ENCODE peak calls at places on chromosomes 11 and 22, in five cellular contexts. One of them, this sample, is unnamed.

GRCh38 chr11:63768232-63769043 is at the start of gene ZFTA:
- DNase-seq in GM12891: peak
- DNase-seq in HepG2: no peak
- DNase-seq in K562: peak
- DNase-seq in H1: peak
- DNase-seq in this sample: peak

GRCh38 chr11:20388096-20389055 is 860 bp downstream of the PRMT3 start:
- DNase-seq in GM12891: no peak
- DNase-seq in HepG2: peak
- DNase-seq in K562: no peak
- DNase-seq in H1: no peak
- DNase-seq in this sample: peak

GRCh38 chr11:75351541-75352416 is at the start of gene ARRB1:
- DNase-seq in GM12891: no peak
- DNase-seq in HepG2: peak
- DNase-seq in K562: peak
- DNase-seq in H1: peak
- DNase-seq in this sample: no peak

GRCh38 chr11:76807206-76807875 is 24.2 kb downstream of the TSKU start:
- DNase-seq in GM12891: peak
- DNase-seq in HepG2: peak
- DNase-seq in K562: peak
- DNase-seq in H1: peak
- DNase-seq in this sample: peak

GRCh38 chr11:11722861-11723260 is 101.1 kb upstream of the GALNT18 start:
- DNase-seq in GM12891: no peak
- DNase-seq in HepG2: no peak
- DNase-seq in K562: no peak
- DNase-seq in H1: no peak
- DNase-seq in this sample: no peak

GRCh38 chr11:87022738-87023137 is 15.0 kb upstream of the TMEM135 start:
- DNase-seq in GM12891: no peak
- DNase-seq in HepG2: no peak
- DNase-seq in K562: no peak
- DNase-seq in H1: no peak
- DNase-seq in this sample: no peak

GRCh38 chr11:75879737-75880136 is 64.7 kb downstream of the UVRAG start:
- DNase-seq in GM12891: no peak
- DNase-seq in HepG2: no peak
- DNase-seq in K562: no peak
- DNase-seq in H1: no peak
- DNase-seq in this sample: no peak

GRCh38 chr11:101342307-101342706 is 212.7 kb upstream of the PGR start:
- DNase-seq in GM12891: no peak
- DNase-seq in HepG2: no peak
- DNase-seq in K562: no peak
- DNase-seq in H1: no peak
- DNase-seq in this sample: no peak

GRCh38 chr11:82899191-82899820 is 924 bp downstream of the PRCP start:
- DNase-seq in GM12891: no peak
- DNase-seq in HepG2: peak
- DNase-seq in K562: no peak
- DNase-seq in H1: no peak
- DNase-seq in this sample: no peak

GRCh38 chr22:17403906-17404305 is 34.6 kb downstream of the CECR2 start:
- DNase-seq in GM12891: no peak
- DNase-seq in HepG2: no peak
- DNase-seq in K562: no peak
- DNase-seq in H1: no peak
- DNase-seq in this sample: no peak

GRCh38 chr11:35059040-35059439 is 79.9 kb upstream of the CD44 start:
- DNase-seq in GM12891: no peak
- DNase-seq in HepG2: no peak
- DNase-seq in K562: no peak
- DNase-seq in H1: no peak
- DNase-seq in this sample: no peak

GRCh38 chr11:11409916-11410315 is 56.9 kb upstream of the CSNK2A3 start:
- DNase-seq in GM12891: no peak
- DNase-seq in HepG2: no peak
- DNase-seq in K562: no peak
- DNase-seq in H1: no peak
- DNase-seq in this sample: no peak

GRCh38 chr11:70019576-70020011 is 58.5 kb upstream of the ANO1 start:
- DNase-seq in GM12891: no peak
- DNase-seq in HepG2: no peak
- DNase-seq in K562: no peak
- DNase-seq in H1: no peak
- DNase-seq in this sample: no peak

GRCh38 chr22:22478450-22478849 is 30.1 kb downstream of the ZNF280B start:
- DNase-seq in GM12891: no peak
- DNase-seq in HepG2: no peak
- DNase-seq in K562: peak
- DNase-seq in H1: no peak
- DNase-seq in this sample: no peak

GRCh38 chr11:68373810-68374501 is 61.6 kb downstream of the LRP5 start:
- DNase-seq in GM12891: no peak
- DNase-seq in HepG2: peak
- DNase-seq in K562: no peak
- DNase-seq in H1: no peak
- DNase-seq in this sample: no peak

GRCh38 chr11:126145954-126146353 is 65.5 kb downstream of the RPUSD4 start:
- DNase-seq in GM12891: no peak
- DNase-seq in HepG2: no peak
- DNase-seq in K562: no peak
- DNase-seq in H1: no peak
- DNase-seq in this sample: no peak

GRCh38 chr22:30302810-30303138 is 13.5 kb upstream of the CASTOR1 start:
- DNase-seq in GM12891: no peak
- DNase-seq in HepG2: no peak
- DNase-seq in K562: no peak
- DNase-seq in H1: no peak
- DNase-seq in this sample: no peak

GRCh38 chr11:83608571-83608970 is 322.4 kb upstream of the CCDC90B start:
- DNase-seq in GM12891: no peak
- DNase-seq in HepG2: no peak
- DNase-seq in K562: no peak
- DNase-seq in H1: no peak
- DNase-seq in this sample: no peak

GRCh38 chr11:110972640-110973039 is 260.4 kb upstream of the ARHGAP20 start:
- DNase-seq in GM12891: no peak
- DNase-seq in HepG2: no peak
- DNase-seq in K562: no peak
- DNase-seq in H1: no peak
- DNase-seq in this sample: no peak

GRCh38 chr11:134367781-134368180 is 36.0 kb downstream of the GLB1L2 start:
- DNase-seq in GM12891: no peak
- DNase-seq in HepG2: no peak
- DNase-seq in K562: no peak
- DNase-seq in H1: no peak
- DNase-seq in this sample: no peak

GRCh38 chr22:46233231-46233630 is 16.9 kb downstream of the CDPF1 start:
- DNase-seq in GM12891: no peak
- DNase-seq in HepG2: no peak
- DNase-seq in K562: no peak
- DNase-seq in H1: no peak
- DNase-seq in this sample: no peak

GRCh38 chr11:93890441-93891051 is 40.1 kb upstream of the VSTM5 start:
- DNase-seq in GM12891: no peak
- DNase-seq in HepG2: no peak
- DNase-seq in K562: no peak
- DNase-seq in H1: no peak
- DNase-seq in this sample: no peak

DNA sequence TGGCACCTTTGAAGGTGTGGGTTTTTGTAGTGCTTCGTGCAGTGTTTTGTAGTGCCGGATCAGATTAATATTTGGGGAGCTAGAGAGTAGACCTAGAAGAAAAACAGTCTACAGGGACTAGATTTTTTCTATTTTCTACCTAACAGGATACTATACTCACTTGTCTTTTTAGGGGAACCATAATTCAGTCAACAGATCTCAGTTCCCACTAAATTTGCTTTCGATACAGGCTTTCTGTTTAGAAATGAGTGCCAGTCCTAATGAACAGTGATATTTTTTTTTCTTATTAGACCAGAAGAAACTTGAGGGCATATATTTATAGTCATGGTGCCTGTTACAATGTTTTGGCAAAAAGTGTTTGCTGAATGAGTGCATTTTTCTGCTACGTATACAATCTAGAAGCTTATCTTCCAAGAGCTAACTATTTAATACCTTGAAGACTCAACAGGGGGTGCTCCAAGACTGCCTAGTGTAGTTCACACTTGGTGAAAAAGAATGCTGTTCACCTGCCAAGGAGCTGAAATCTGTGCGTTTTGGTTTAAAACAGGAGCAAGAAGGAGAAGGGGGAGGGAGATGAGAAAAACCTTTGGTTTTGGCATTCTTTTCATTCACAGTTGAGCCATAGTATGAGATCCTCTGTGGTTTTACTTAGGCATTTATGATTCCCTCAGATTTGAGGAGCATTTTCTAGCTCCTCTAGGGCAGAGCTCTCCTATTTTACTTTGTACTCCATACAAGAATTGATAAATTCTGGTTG is 44.9 kb upstream of the VSTM5 start:
- DNase-seq in GM12891: no peak
- DNase-seq in HepG2: peak
- DNase-seq in K562: peak
- DNase-seq in H1: no peak
- DNase-seq in this sample: no peak
- TF ChIP-seq TAF1 in GM12891: no peak
- TF ChIP-seq TAF1 in HepG2: no peak
- TF ChIP-seq TAF1 in K562: no peak
- TF ChIP-seq TAF1 in H1: no peak
- TF ChIP-seq TAF1 in this sample: no peak

GRCh38 chr11:118528511-118528910 is 1.2 kb downstream of the TTC36 start:
- DNase-seq in GM12891: no peak
- DNase-seq in HepG2: no peak
- DNase-seq in K562: no peak
- DNase-seq in H1: no peak
- DNase-seq in this sample: no peak

GRCh38 chr11:118524356-118524755 is 2.9 kb upstream of the TTC36 start:
- DNase-seq in GM12891: no peak
- DNase-seq in HepG2: no peak
- DNase-seq in K562: no peak
- DNase-seq in H1: no peak
- DNase-seq in this sample: no peak

GRCh38 chr11:118527109-118527508 is at the start of gene TTC36:
- DNase-seq in GM12891: no peak
- DNase-seq in HepG2: no peak
- DNase-seq in K562: no peak
- DNase-seq in H1: peak
- DNase-seq in this sample: no peak

GRCh38 chr11:118524757-118525465 is 2.4 kb upstream of the TTC36 start:
- DNase-seq in GM12891: no peak
- DNase-seq in HepG2: no peak
- DNase-seq in K562: no peak
- DNase-seq in H1: no peak
- DNase-seq in this sample: no peak

GRCh38 chr11:118526688-118527087 is 586 bp upstream of the TTC36 start:
- DNase-seq in GM12891: no peak
- DNase-seq in HepG2: no peak
- DNase-seq in K562: no peak
- DNase-seq in H1: no peak
- DNase-seq in this sample: no peak
- TF ChIP-seq POLR2AphosphoS5 in GM12891: no peak
- TF ChIP-seq POLR2AphosphoS5 in HepG2: no peak
- TF ChIP-seq POLR2AphosphoS5 in K562: no peak
- TF ChIP-seq POLR2AphosphoS5 in H1: no peak
- TF ChIP-seq POLR2AphosphoS5 in this sample: no peak

GRCh38 chr22:49970528-49971231 is 10.1 kb downstream of the PIM3 start:
- DNase-seq in GM12891: peak
- DNase-seq in HepG2: peak
- DNase-seq in K562: peak
- DNase-seq in H1: peak
- DNase-seq in this sample: peak

GRCh38 chr22:49969751-49970527 is 9.4 kb downstream of the PIM3 start:
- DNase-seq in GM12891: no peak
- DNase-seq in HepG2: no peak
- DNase-seq in K562: no peak
- DNase-seq in H1: peak
- DNase-seq in this sample: no peak

GRCh38 chr22:49973018-49973965 is 12.7 kb downstream of the PIM3 start:
- DNase-seq in GM12891: no peak
- DNase-seq in HepG2: no peak
- DNase-seq in K562: no peak
- DNase-seq in H1: no peak
- DNase-seq in this sample: no peak

GRCh38 chr22:49972163-49973017 is 11.8 kb downstream of the PIM3 start:
- DNase-seq in GM12891: no peak
- DNase-seq in HepG2: no peak
- DNase-seq in K562: peak
- DNase-seq in H1: peak
- DNase-seq in this sample: peak

GRCh38 chr22:49971232-49972162 is 10.9 kb downstream of the PIM3 start:
- DNase-seq in GM12891: no peak
- DNase-seq in HepG2: no peak
- DNase-seq in K562: peak
- DNase-seq in H1: peak
- DNase-seq in this sample: peak
- TF ChIP-seq POLR2A in GM12891: no peak
- TF ChIP-seq POLR2A in HepG2: no peak
- TF ChIP-seq POLR2A in K562: peak
- TF ChIP-seq POLR2A in H1: no peak
- TF ChIP-seq POLR2A in this sample: peak

DNA sequence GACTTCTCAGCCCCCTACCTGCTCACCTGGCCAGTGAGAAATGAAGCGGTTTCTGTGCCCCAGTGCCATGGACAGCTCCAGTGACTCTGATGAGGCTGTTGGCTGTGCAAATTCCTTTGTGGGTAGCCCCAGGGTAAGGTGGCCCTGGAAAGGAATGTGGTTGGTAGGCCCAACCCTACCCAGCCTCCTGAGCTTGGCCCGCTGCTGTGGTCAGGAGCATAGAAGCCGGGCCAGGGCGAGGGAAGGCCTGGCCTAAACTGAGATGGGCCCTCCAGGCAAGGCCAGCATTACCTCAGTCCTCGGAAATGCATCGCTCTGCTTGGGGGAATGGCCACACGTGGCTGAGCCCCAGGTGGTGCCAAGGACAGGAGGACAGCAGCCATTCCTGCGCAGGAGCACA is 16.9 kb downstream of the DAGLA start:
- DNase-seq in GM12891: no peak
- DNase-seq in HepG2: no peak
- DNase-seq in K562: no peak
- DNase-seq in H1: no peak
- DNase-seq in this sample: no peak
- TF ChIP-seq TAF1 in GM12891: no peak
- TF ChIP-seq TAF1 in HepG2: no peak
- TF ChIP-seq TAF1 in K562: no peak
- TF ChIP-seq TAF1 in H1: no peak
- TF ChIP-seq TAF1 in this sample: no peak

GRCh38 chr11:120344302-120345004 is 8.2 kb downstream of the ARHGEF12 start:
- DNase-seq in GM12891: peak
- DNase-seq in HepG2: no peak
- DNase-seq in K562: no peak
- DNase-seq in H1: no peak
- DNase-seq in this sample: peak
- TF ChIP-seq POLR2AphosphoS5 in GM12891: no peak
- TF ChIP-seq POLR2AphosphoS5 in HepG2: no peak
- TF ChIP-seq POLR2AphosphoS5 in K562: peak
- TF ChIP-seq POLR2AphosphoS5 in H1: no peak
- TF ChIP-seq POLR2AphosphoS5 in this sample: no peak

GRCh38 chr11:61886643-61887042 is 4.7 kb downstream of the FADS3 start:
- DNase-seq in GM12891: no peak
- DNase-seq in HepG2: no peak
- DNase-seq in K562: no peak
- DNase-seq in H1: no peak
- DNase-seq in this sample: no peak
- TF ChIP-seq POLR2A in GM12891: no peak
- TF ChIP-seq POLR2A in HepG2: no peak
- TF ChIP-seq POLR2A in K562: no peak
- TF ChIP-seq POLR2A in H1: no peak
- TF ChIP-seq POLR2A in this sample: no peak

This sample was measured in GM12892.